ENCODE peak calls at places on chromosomes 5 and 9, in nine cellular contexts. One of them, this sample, is unnamed.

GRCh38 chr5:170306381-170306790 is 8.8 kb upstream of the LCP2 start:
- DNase-seq in endothelial cell of umbilical vein: no peak
- DNase-seq in stomach: peak
- DNase-seq in SK-N-SH: no peak
- DNase-seq in K562: peak
- DNase-seq in GM23338: no peak
- DNase-seq in Panc1: no peak
- DNase-seq in HCT116: no peak
- DNase-seq in HepG2: no peak
- DNase-seq in this sample: peak

GRCh38 chr5:176995896-176996767 is 10.4 kb downstream of the UIMC1 start:
- DNase-seq in endothelial cell of umbilical vein: peak
- DNase-seq in stomach: no peak
- DNase-seq in SK-N-SH: no peak
- DNase-seq in K562: no peak
- DNase-seq in GM23338: no peak
- DNase-seq in Panc1: no peak
- DNase-seq in HCT116: no peak
- DNase-seq in HepG2: no peak
- DNase-seq in this sample: no peak

GRCh38 chr9:110125207-110125751 is 82.7 kb downstream of the C9orf152 start:
- DNase-seq in endothelial cell of umbilical vein: peak
- DNase-seq in stomach: peak
- DNase-seq in SK-N-SH: no peak
- DNase-seq in K562: no peak
- DNase-seq in GM23338: peak
- DNase-seq in Panc1: no peak
- DNase-seq in HCT116: no peak
- DNase-seq in HepG2: peak
- DNase-seq in this sample: peak

GRCh38 chr9:123377211-123377971 is 21.4 kb downstream of the CRB2 start:
- DNase-seq in endothelial cell of umbilical vein: no peak
- DNase-seq in stomach: peak
- DNase-seq in SK-N-SH: peak
- DNase-seq in K562: no peak
- DNase-seq in GM23338: no peak
- DNase-seq in Panc1: no peak
- DNase-seq in HCT116: no peak
- DNase-seq in HepG2: no peak
- DNase-seq in this sample: no peak

GRCh38 chr9:125752070-125752628 is 5.0 kb downstream of the PBX3 start:
- DNase-seq in endothelial cell of umbilical vein: no peak
- DNase-seq in stomach: no peak
- DNase-seq in SK-N-SH: no peak
- DNase-seq in K562: no peak
- DNase-seq in GM23338: peak
- DNase-seq in Panc1: no peak
- DNase-seq in HCT116: no peak
- DNase-seq in HepG2: no peak
- DNase-seq in this sample: no peak

GRCh38 chr9:70466976-70467551 is 52.6 kb upstream of the KLF9 start:
- DNase-seq in endothelial cell of umbilical vein: peak
- DNase-seq in stomach: no peak
- DNase-seq in SK-N-SH: no peak
- DNase-seq in K562: no peak
- DNase-seq in GM23338: no peak
- DNase-seq in Panc1: no peak
- DNase-seq in HCT116: no peak
- DNase-seq in HepG2: no peak
- DNase-seq in this sample: no peak

GRCh38 chr9:114421147-114421546 is 33.4 kb upstream of the AKNA start:
- DNase-seq in endothelial cell of umbilical vein: no peak
- DNase-seq in stomach: no peak
- DNase-seq in SK-N-SH: no peak
- DNase-seq in K562: no peak
- DNase-seq in GM23338: no peak
- DNase-seq in Panc1: no peak
- DNase-seq in HCT116: no peak
- DNase-seq in HepG2: no peak
- DNase-seq in this sample: no peak

GRCh38 chr5:129670944-129671343 is 77.0 kb upstream of the MINAR2 start:
- DNase-seq in endothelial cell of umbilical vein: peak
- DNase-seq in stomach: no peak
- DNase-seq in SK-N-SH: no peak
- DNase-seq in K562: no peak
- DNase-seq in GM23338: no peak
- DNase-seq in Panc1: no peak
- DNase-seq in HCT116: no peak
- DNase-seq in HepG2: no peak
- DNase-seq in this sample: no peak

GRCh38 chr5:173302546-173303155 is 25.6 kb downstream of the STC2 start:
- DNase-seq in endothelial cell of umbilical vein: no peak
- DNase-seq in stomach: no peak
- DNase-seq in SK-N-SH: no peak
- DNase-seq in K562: peak
- DNase-seq in GM23338: peak
- DNase-seq in Panc1: no peak
- DNase-seq in HCT116: peak
- DNase-seq in HepG2: peak
- DNase-seq in this sample: no peak

GRCh38 chr5:37723147-37723961 is 116.5 kb downstream of the GDNF start:
- DNase-seq in endothelial cell of umbilical vein: no peak
- DNase-seq in stomach: no peak
- DNase-seq in SK-N-SH: no peak
- DNase-seq in K562: peak
- DNase-seq in GM23338: peak
- DNase-seq in Panc1: no peak
- DNase-seq in HCT116: peak
- DNase-seq in HepG2: no peak
- DNase-seq in this sample: no peak

GRCh38 chr5:140041099-140041491 is 2.0 kb downstream of the NRG2 start:
- DNase-seq in endothelial cell of umbilical vein: no peak
- DNase-seq in stomach: no peak
- DNase-seq in SK-N-SH: no peak
- DNase-seq in K562: no peak
- DNase-seq in GM23338: no peak
- DNase-seq in Panc1: no peak
- DNase-seq in HCT116: no peak
- DNase-seq in HepG2: no peak
- DNase-seq in this sample: no peak

GRCh38 chr5:119322948-119323629 is 32.7 kb upstream of the TNFAIP8 start:
- DNase-seq in endothelial cell of umbilical vein: peak
- DNase-seq in stomach: no peak
- DNase-seq in SK-N-SH: no peak
- DNase-seq in K562: no peak
- DNase-seq in GM23338: no peak
- DNase-seq in Panc1: no peak
- DNase-seq in HCT116: no peak
- DNase-seq in HepG2: no peak
- DNase-seq in this sample: no peak

GRCh38 chr5:119382167-119382566 is 26.3 kb downstream of the TNFAIP8 start:
- DNase-seq in endothelial cell of umbilical vein: no peak
- DNase-seq in stomach: no peak
- DNase-seq in SK-N-SH: no peak
- DNase-seq in K562: no peak
- DNase-seq in GM23338: no peak
- DNase-seq in Panc1: no peak
- DNase-seq in HCT116: no peak
- DNase-seq in HepG2: no peak
- DNase-seq in this sample: no peak

GRCh38 chr9:76643399-76644117 is 120.7 kb upstream of the PCA3 start:
- DNase-seq in endothelial cell of umbilical vein: peak
- DNase-seq in stomach: no peak
- DNase-seq in SK-N-SH: no peak
- DNase-seq in K562: no peak
- DNase-seq in GM23338: no peak
- DNase-seq in Panc1: no peak
- DNase-seq in HCT116: no peak
- DNase-seq in HepG2: no peak
- DNase-seq in this sample: no peak

GRCh38 chr9:79574716-79575242 is 3.0 kb downstream of the TLE4 start:
- DNase-seq in endothelial cell of umbilical vein: no peak
- DNase-seq in stomach: no peak
- DNase-seq in SK-N-SH: no peak
- DNase-seq in K562: no peak
- DNase-seq in GM23338: no peak
- DNase-seq in Panc1: no peak
- DNase-seq in HCT116: no peak
- DNase-seq in HepG2: no peak
- DNase-seq in this sample: no peak

GRCh38 chr5:169094586-169095409 is 206.1 kb downstream of the SLIT3 start:
- DNase-seq in endothelial cell of umbilical vein: no peak
- DNase-seq in stomach: no peak
- DNase-seq in SK-N-SH: no peak
- DNase-seq in K562: no peak
- DNase-seq in GM23338: no peak
- DNase-seq in Panc1: no peak
- DNase-seq in HCT116: no peak
- DNase-seq in HepG2: no peak
- DNase-seq in this sample: no peak

GRCh38 chr5:18314192-18314778 is 680.0 kb downstream of the TAF11L14 start:
- DNase-seq in endothelial cell of umbilical vein: peak
- DNase-seq in stomach: no peak
- DNase-seq in SK-N-SH: peak
- DNase-seq in K562: peak
- DNase-seq in GM23338: peak
- DNase-seq in Panc1: peak
- DNase-seq in HCT116: peak
- DNase-seq in HepG2: no peak
- DNase-seq in this sample: no peak

GRCh38 chr5:138465288-138466057 is at the start of gene EGR1:
- DNase-seq in endothelial cell of umbilical vein: peak
- DNase-seq in stomach: peak
- DNase-seq in SK-N-SH: peak
- DNase-seq in K562: peak
- DNase-seq in GM23338: peak
- DNase-seq in Panc1: peak
- DNase-seq in HCT116: peak
- DNase-seq in HepG2: peak
- DNase-seq in this sample: peak
- TF ChIP-seq POLR2AphosphoS5 in endothelial cell of umbilical vein: peak
- TF ChIP-seq POLR2AphosphoS5 in stomach: peak
- TF ChIP-seq POLR2AphosphoS5 in SK-N-SH: peak
- TF ChIP-seq POLR2AphosphoS5 in K562: peak
- TF ChIP-seq POLR2AphosphoS5 in GM23338: peak
- TF ChIP-seq POLR2AphosphoS5 in Panc1: no peak
- TF ChIP-seq POLR2AphosphoS5 in HCT116: peak
- TF ChIP-seq POLR2AphosphoS5 in HepG2: no peak
- TF ChIP-seq POLR2AphosphoS5 in this sample: no peak

DNA sequence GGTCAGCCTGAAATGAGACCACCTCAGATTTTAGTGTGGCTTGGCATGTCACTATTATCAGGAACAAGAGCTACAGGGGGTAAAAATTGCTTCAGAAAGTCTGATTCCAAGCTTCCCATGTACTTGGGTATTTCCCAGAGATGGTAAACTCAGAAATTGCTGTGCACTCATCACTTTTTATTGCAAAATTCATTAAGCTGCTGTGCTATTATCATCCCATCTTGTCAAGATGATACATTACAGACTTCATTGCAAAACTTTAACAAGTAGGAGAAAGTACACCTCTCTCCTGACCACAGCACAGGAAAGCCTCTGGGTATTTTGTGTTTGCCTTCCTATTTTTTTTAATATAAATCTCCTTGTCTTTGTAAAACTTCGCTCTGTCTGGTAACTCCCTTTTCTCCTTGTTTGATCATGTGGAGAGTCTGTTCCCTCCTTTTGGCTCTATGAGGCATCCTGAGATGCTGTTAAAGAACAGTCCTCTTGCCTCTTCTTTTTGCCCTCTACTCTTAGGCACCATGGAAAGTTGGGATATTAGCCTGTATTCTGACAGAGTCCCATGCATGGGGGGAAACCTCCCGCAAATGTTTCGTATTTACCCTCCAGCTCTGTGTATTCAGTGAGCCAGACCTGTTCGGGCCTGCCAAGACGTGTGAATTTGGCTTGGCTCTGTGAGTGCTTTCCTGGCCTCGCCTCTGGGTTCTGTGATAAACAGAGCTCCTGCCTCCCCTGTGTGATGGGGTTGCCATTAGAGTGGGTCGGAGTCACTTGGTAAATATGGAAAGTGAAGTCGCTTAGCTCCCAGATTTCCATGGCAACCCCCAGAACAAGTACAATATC is 260.7 kb downstream of the NR3C1 start:
- DNase-seq in endothelial cell of umbilical vein: no peak
- DNase-seq in stomach: peak
- DNase-seq in SK-N-SH: no peak
- DNase-seq in K562: no peak
- DNase-seq in GM23338: no peak
- DNase-seq in Panc1: no peak
- DNase-seq in HCT116: no peak
- DNase-seq in HepG2: no peak
- DNase-seq in this sample: no peak
- H3K4me3 ChIP-seq in endothelial cell of umbilical vein: no peak
- H3K4me3 ChIP-seq in stomach: no peak
- H3K4me3 ChIP-seq in SK-N-SH: no peak
- H3K4me3 ChIP-seq in K562: no peak
- H3K4me3 ChIP-seq in GM23338: no peak
- H3K4me3 ChIP-seq in Panc1: no peak
- H3K4me3 ChIP-seq in HCT116: no peak
- H3K4me3 ChIP-seq in HepG2: no peak
- H3K4me3 ChIP-seq in this sample: no peak

DNA sequence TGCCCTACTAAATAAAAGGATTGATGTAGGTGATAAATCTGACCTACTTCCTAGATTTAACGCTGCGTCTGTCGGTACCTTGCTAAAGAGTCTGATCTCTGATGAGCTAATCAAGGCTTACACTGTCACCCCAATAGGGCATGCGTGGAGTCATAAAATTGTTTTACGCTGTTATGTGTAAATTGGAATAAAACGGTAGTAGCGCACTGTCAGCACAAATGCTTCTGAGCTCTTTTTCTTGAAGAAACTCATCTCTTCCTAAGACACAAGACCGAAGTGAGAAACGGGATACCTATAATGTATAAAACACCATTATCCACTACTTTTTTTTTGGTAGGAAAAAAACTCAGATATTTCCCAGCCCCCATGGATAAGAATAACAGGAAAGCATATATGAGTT is 2106.2 kb upstream of the WWC1 start:
- DNase-seq in endothelial cell of umbilical vein: no peak
- DNase-seq in stomach: no peak
- DNase-seq in SK-N-SH: no peak
- DNase-seq in K562: no peak
- DNase-seq in GM23338: peak
- DNase-seq in Panc1: no peak
- DNase-seq in HCT116: no peak
- DNase-seq in HepG2: no peak
- DNase-seq in this sample: no peak
- TF ChIP-seq POLR2AphosphoS5 in endothelial cell of umbilical vein: no peak
- TF ChIP-seq POLR2AphosphoS5 in stomach: no peak
- TF ChIP-seq POLR2AphosphoS5 in SK-N-SH: no peak
- TF ChIP-seq POLR2AphosphoS5 in K562: no peak
- TF ChIP-seq POLR2AphosphoS5 in GM23338: no peak
- TF ChIP-seq POLR2AphosphoS5 in Panc1: no peak
- TF ChIP-seq POLR2AphosphoS5 in HCT116: no peak
- TF ChIP-seq POLR2AphosphoS5 in HepG2: no peak
- TF ChIP-seq POLR2AphosphoS5 in this sample: no peak

DNA sequence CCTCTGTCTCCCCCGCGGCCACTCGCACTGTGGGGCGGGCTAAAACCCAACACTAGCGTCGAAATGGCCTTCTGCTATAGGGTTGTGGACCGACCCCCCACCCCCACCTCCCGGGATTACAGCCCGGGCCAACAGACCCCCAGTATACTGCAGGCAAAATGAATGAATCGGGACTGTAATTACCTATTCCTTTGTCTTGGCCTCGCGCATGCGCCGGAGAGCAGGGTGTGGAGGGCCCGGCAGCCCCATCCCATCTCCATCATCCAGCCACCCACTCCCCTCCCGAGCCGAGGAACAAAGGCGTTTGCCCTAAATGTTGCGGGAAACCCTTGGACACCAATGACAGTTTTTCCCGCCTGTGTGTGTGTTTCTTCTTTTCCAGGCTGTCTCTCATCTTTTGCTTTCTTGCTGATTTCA is 1.6 kb downstream of the BASP1 start:
- DNase-seq in endothelial cell of umbilical vein: peak
- DNase-seq in stomach: no peak
- DNase-seq in SK-N-SH: peak
- DNase-seq in K562: no peak
- DNase-seq in GM23338: peak
- DNase-seq in Panc1: no peak
- DNase-seq in HCT116: no peak
- DNase-seq in HepG2: no peak
- DNase-seq in this sample: no peak
- H3K4me3 ChIP-seq in endothelial cell of umbilical vein: peak
- H3K4me3 ChIP-seq in stomach: peak
- H3K4me3 ChIP-seq in SK-N-SH: peak
- H3K4me3 ChIP-seq in K562: no peak
- H3K4me3 ChIP-seq in GM23338: peak
- H3K4me3 ChIP-seq in Panc1: peak
- H3K4me3 ChIP-seq in HCT116: no peak
- H3K4me3 ChIP-seq in HepG2: no peak
- H3K4me3 ChIP-seq in this sample: peak

This sample was measured in suprapubic skin.